ENCODE peak calls at places on chromosome 7, in seven cellular contexts. M is activated CD4-positive, alpha-beta T cell treated with anti-CD3 and anti-CD28 coated beads, Interleukin-2, amount 50 U/mL, for 24 hours; F is adipocyte; D is stimulated activated CD4-positive, alpha-beta T cell treated with anti-CD3 and anti-CD28 coated beads, Interleukin-4, amount 100 ng/mL, for 24 hours; Z is AG04449; T is GM23338; E is H7. S is an unnamed sample.

GRCh38 chr7:139783647-139784385 is 6.0 kb upstream of the HIPK2 start:
- DNase-seq in M (no peak), F (no peak), D (no peak), Z (no peak), T (peak; percentile 54), E (peak; percentile 58), S (no peak)

GRCh38 chr7:11959121-11959520 is 127.1 kb upstream of the THSD7A start:
- DNase-seq in M (no peak), F (no peak), D (no peak), Z (no peak), T (peak; percentile 20), E (no peak), S (no peak)

GRCh38 chr7:50805425-50806130 is 22.9 kb upstream of the GRB10 start:
- DNase-seq in M (no peak), F (no peak), D (no peak), Z (no peak), T (no peak), E (no peak), S (no peak)

GRCh38 chr7:73451780-73452398 is 18.3 kb downstream of the FZD9 start:
- DNase-seq in M (peak; percentile 17), F (peak; percentile 81), D (peak; percentile 36), Z (no peak), T (peak; percentile 72), E (peak; percentile 72), S (peak; percentile 69)

GRCh38 chr7:119935418-119936025 is 337.5 kb upstream of the KCND2 start:
- DNase-seq in M (no peak), F (peak; percentile 83), D (no peak), Z (no peak), T (peak; percentile 66), E (no peak), S (peak; percentile 45)

GRCh38 chr7:112411186-112411795 is 39.0 kb upstream of the IFRD1 start:
- DNase-seq in M (no peak), F (peak; percentile 70), D (no peak), Z (no peak), T (no peak), E (no peak), S (no peak)

GRCh38 chr7:101386558-101387199 is 24.0 kb downstream of the COL26A1 start:
- DNase-seq in M (no peak), F (peak; percentile 53), D (no peak), Z (no peak), T (peak; percentile 79), E (peak; percentile 75), S (no peak)

GRCh38 chr7:154931906-154932305 is 71.0 kb downstream of the PAXIP1 start:
- DNase-seq in M (no peak), F (peak; percentile 34), D (no peak), Z (no peak), T (no peak), E (no peak), S (no peak)

S was measured in GM12865.